ENCODE peak calls at places on chromosomes 1 and 21, in six cellular contexts. Q, M, L, G, P and X are unnamed samples.

GRCh38 chr1:228488107-228488817 is 1.1 kb downstream of the RNF187 start:
- DNase-seq in L (no peak), G (no peak), M (no peak), Q (no peak), P (no peak), X (no peak)

GRCh38 chr1:235631816-235632215 is 17.8 kb downstream of the GNG4 start:
- DNase-seq in L (no peak), M (no peak), Q (no peak), P (no peak), G (no peak), X (no peak)

GRCh38 chr1:19437911-19438310 is 47.4 kb downstream of the CAPZB start:
- DNase-seq in Q (no peak), M (no peak), G (no peak), L (no peak), P (peak; percentile 57), X (no peak)

GRCh38 chr21:33865176-33865575 is 50.4 kb downstream of the ATP5PO start:
- DNase-seq in L (no peak), G (no peak), M (no peak), Q (no peak), P (no peak), X (no peak)

GRCh38 chr1:64240209-64240608 is 36.8 kb downstream of the UBE2U start:
- DNase-seq in G (no peak), P (no peak), L (no peak), M (no peak), Q (no peak), X (peak; percentile 31)

GRCh38 chr1:101847608-101848007 is 149.1 kb downstream of the OLFM3 start:
- DNase-seq in L (no peak), G (no peak), M (no peak), P (no peak), Q (no peak), X (no peak)

GRCh38 chr1:193726722-193727121 is 540.3 kb upstream of the B3GALT2 start:
- DNase-seq in L (no peak), G (no peak), M (no peak), P (no peak), Q (no peak), X (no peak)

GRCh38 chr1:200041337-200042118 is 14.0 kb downstream of the NR5A2 start:
- DNase-seq in P (no peak), Q (no peak), L (no peak), G (no peak), M (no peak), X (no peak)

GRCh38 chr1:156130578-156130942 is 16.0 kb downstream of the LMNA start:
- DNase-seq in P (no peak), G (no peak), Q (no peak), M (no peak), L (no peak), X (no peak)
- TF ChIP-seq CTCF in P (no peak), G (no peak), Q (no peak), M (no peak), L (no peak), X (no peak)

DNA sequence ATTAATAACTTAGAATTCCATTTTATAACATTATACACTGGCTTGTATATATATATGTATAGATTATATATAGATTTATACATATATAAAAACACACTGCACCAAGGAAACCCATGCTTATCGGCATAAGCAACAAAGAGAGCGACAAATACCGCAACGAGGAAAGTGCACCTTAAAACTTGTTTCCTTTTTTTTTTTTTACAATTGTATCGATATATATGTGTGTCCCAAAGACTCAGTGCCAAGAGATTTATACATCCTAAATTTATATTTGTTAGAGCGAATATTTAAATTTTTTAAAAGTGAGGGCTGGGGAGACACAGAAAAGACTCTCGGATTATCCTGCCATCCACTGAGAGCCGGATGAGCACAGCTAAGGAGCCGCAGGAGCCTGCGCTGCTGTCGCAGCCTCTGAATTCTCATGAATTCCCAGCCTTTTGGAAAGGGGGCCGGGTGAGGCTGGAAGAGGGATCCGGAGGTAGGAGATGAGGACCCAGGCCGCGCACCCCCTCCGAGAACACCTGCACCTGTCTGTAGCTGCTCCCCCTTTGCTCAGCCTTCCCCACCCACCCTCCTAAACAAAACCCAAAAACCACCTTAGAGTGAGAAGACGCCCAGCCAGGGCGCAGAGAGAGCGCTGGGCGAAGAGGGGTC is 5.2 kb downstream of the DMRTA2 start:
- DNase-seq in G (no peak), Q (no peak), M (no peak), P (no peak), L (no peak), X (no peak)
- H3K4me3 ChIP-seq in G (no peak overlapping the region), Q (no peak overlapping the region), M (peak overlapping the region; percentile 40), P (no peak overlapping the region), L (peak overlapping the region; percentile 29), X (no peak overlapping the region)

GRCh38 chr1:4463631-4464030 is 190.8 kb upstream of the AJAP1 start:
- DNase-seq in L (no peak), M (no peak), G (no peak), P (no peak), Q (no peak), X (no peak)
- TF ChIP-seq CTCF in L (no peak), M (no peak), G (no peak), P (no peak), Q (no peak), X (no peak)

GRCh38 chr1:97844552-97845089 is 76.2 kb downstream of the DPYD start:
- DNase-seq in Q (no peak), L (no peak), G (no peak), P (no peak), M (no peak), X (no peak)

GRCh38 chr1:97845805-97846204 is 75.0 kb downstream of the DPYD start:
- DNase-seq in M (no peak), P (no peak), Q (no peak), G (no peak), L (no peak), X (no peak)

GRCh38 chr1:97849350-97850339 is 71.2 kb downstream of the DPYD start:
- DNase-seq in M (no peak), Q (peak; percentile 92), L (no peak), P (no peak), G (peak; percentile 59), X (peak; percentile 64)
- H3K4me3 ChIP-seq in M (no peak overlapping the region), Q (peak overlapping the region; percentile 3), L (no peak overlapping the region), P (no peak overlapping the region), G (no peak overlapping the region), X (no peak overlapping the region)

DNA sequence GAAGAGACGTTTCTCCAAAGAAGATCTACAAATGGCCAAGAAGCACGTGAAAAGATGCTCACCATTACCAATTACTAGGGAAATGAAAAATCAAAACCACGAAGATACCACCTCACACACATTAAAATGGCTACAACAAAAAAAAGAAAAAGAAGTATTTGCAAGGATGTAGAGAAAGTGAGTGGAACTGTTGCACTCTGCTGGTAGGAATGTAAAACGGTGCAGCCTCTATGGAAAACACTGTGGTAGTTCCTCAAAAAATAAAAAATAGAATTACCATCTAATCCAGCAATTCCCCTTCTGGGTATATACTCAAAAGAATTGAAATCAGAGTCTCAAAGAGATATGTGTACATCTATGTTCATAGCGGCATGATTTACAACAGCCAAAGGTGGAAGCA is 115.4 kb upstream of the EDN2 start:
- DNase-seq in M (no peak), Q (peak; percentile 11), L (no peak), P (no peak), G (no peak), X (no peak)
- TF ChIP-seq CTCF in M (peak; percentile 51), Q (peak; percentile 51), L (peak; percentile 42), P (peak; percentile 16), G (peak; percentile 67), X (peak; percentile 50)

GRCh38 chr1:245161866-245162265 is 7.1 kb downstream of the KIF26B start:
- DNase-seq in Q (no peak), L (no peak), P (no peak), M (no peak), G (no peak), X (no peak)

GRCh38 chr1:245169391-245169790 is 14.6 kb downstream of the KIF26B start:
- DNase-seq in Q (no peak), M (no peak), G (no peak), L (no peak), P (no peak), X (peak; percentile 52)

GRCh38 chr1:245168090-245168489 is 13.3 kb downstream of the KIF26B start:
- DNase-seq in G (no peak), Q (no peak), L (no peak), P (peak; percentile 29), M (no peak), X (no peak)

GRCh38 chr1:245168921-245169320 is 14.1 kb downstream of the KIF26B start:
- DNase-seq in P (no peak), M (no peak), Q (no peak), L (no peak), G (no peak), X (no peak)

GRCh38 chr1:245166471-245166885 is 11.7 kb downstream of the KIF26B start:
- DNase-seq in P (no peak), Q (peak; percentile 19), M (no peak), L (no peak), G (no peak), X (no peak)
- H3K4me3 ChIP-seq in P (no peak overlapping the region), Q (peak overlapping the region; percentile 22), M (peak overlapping the region; percentile 35), L (peak overlapping the region; percentile 31), G (no peak overlapping the region), X (no peak overlapping the region)

GRCh38 chr1:167791281-167792209 is 69.8 kb downstream of the MPZL1 start:
- DNase-seq in G (no peak), Q (peak; percentile 95), M (peak; percentile 94), P (peak; percentile 36), L (no peak), X (peak; percentile 100)
- TF ChIP-seq CTCF in G (no peak), Q (peak; percentile 41), M (no peak), P (no peak), L (no peak), X (peak; percentile 22)